ENCODE peak calls at places on chromosome 10, in seven cellular contexts. D, K, E, I, N, V and U are unnamed samples. For H3K27me3, the result is how much of the 10 kb centered on the place peaks cover.

GRCh38 chr10:98459385-98459784 is 12.7 kb upstream of the HPS1 start:
- DNase-seq in V (no peak), D (no peak), E (no peak), N (no peak), I (no peak), K (no peak), U (no peak)

GRCh38 chr10:64283621-64284020 is 762.4 kb downstream of the REEP3 start:
- DNase-seq in K (no peak), V (no peak), I (no peak), E (no peak), D (no peak), N (no peak), U (no peak)

GRCh38 chr10:69262249-69262864 is 15.9 kb upstream of the HK1 start:
- DNase-seq in V (no peak), I (no peak), D (no peak), N (no peak), E (peak), K (no peak), U (no peak)

GRCh38 chr10:110641256-110641655 is 2.9 kb upstream of the RBM20 start:
- DNase-seq in N (peak), E (peak), K (no peak), I (no peak), V (peak), D (no peak), U (peak)

GRCh38 chr10:71799785-71800453 is 26.6 kb upstream of the VSIR start:
- DNase-seq in N (no peak), D (no peak), V (no peak), K (no peak), E (no peak), I (no peak), U (no peak)

GRCh38 chr10:86121200-86121599 is 245.4 kb downstream of the GRID1 start:
- DNase-seq in D (no peak), V (no peak), K (no peak), E (no peak), I (no peak), N (no peak), U (no peak)

GRCh38 chr10:11593612-11594011 is 17.8 kb downstream of the USP6NL start:
- DNase-seq in E (no peak), I (no peak), D (no peak), V (no peak), N (no peak), K (no peak), U (no peak)

GRCh38 chr10:56360967-56361841 is at the start of gene ZWINT:
- DNase-seq in D (peak), V (peak), N (peak), K (peak), I (peak), E (peak), U (peak)

GRCh38 chr10:66836057-66836456 is 89.8 kb upstream of the LRRTM3 start:
- DNase-seq in V (no peak), E (no peak), K (no peak), I (no peak), D (no peak), N (no peak), U (peak)

GRCh38 chr10:71981024-71981867 is 17.1 kb downstream of the CHST3 start:
- DNase-seq in V (no peak), E (no peak), D (no peak), I (no peak), N (no peak), K (no peak), U (peak)

GRCh38 chr10:102831322-102832071 is 5.7 kb downstream of the CYP17A1 start:
- DNase-seq in K (no peak), V (no peak), I (no peak), D (no peak), N (no peak), E (no peak), U (no peak)
- H3K27me3 ChIP-seq in K (under half), V (under half), I (under half), D (under half), N (under half), E (under half), U (under half)

GRCh38 chr10:124651402-124651887 is 92.7 kb downstream of the FAM53B start:
- DNase-seq in N (no peak), E (no peak), K (no peak), I (peak), V (peak), D (no peak), U (no peak)
- H3K27ac ChIP-seq in N (no peak), E (peak), K (no peak), I (no peak), V (peak), D (no peak), U (no peak)

DNA sequence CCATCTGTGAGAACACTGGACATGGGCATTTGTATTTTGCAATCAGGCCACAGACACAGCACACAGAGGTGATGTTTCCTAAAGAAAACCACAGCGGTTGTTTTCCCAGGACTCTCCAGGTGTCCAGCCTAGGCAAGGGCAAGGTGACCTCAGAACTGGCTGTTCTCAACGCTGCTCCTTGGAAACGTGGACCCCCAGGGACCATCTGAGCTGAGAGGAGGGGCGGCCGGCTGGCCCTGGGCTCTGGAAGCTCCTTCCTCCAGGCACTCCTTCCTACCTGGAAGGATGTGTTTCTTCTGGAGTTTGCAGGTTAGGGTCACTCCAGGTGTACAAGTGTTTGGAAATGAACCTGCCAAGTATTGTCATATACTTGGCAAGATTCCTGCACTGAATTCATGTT is 103.1 kb downstream of the ADARB2 start:
- DNase-seq in D (no peak), I (no peak), K (no peak), V (no peak), E (no peak), N (no peak), U (no peak)
- H3K27me3 ChIP-seq in D (under half), I (under half), K (under half), V (under half), E (under half), N (under half), U (under half)

GRCh38 chr10:4334076-4334475 is 491.9 kb upstream of the AKR1E2 start:
- DNase-seq in N (no peak), E (no peak), K (no peak), V (no peak), I (no peak), D (no peak), U (no peak)
- H3K27ac ChIP-seq in N (no peak), E (no peak), K (peak), V (no peak), I (no peak), D (no peak), U (no peak)

GRCh38 chr10:131310904-131311660 is 439 bp downstream of the TCERG1L start:
- DNase-seq in D (no peak), I (peak), K (no peak), N (no peak), V (no peak), E (no peak), U (no peak)

GRCh38 chr10:131313377-131313776 is 1.9 kb upstream of the TCERG1L start:
- DNase-seq in V (no peak), I (peak), E (no peak), D (no peak), N (no peak), K (no peak), U (no peak)

GRCh38 chr10:131314148-131314547 is 2.6 kb upstream of the TCERG1L start:
- DNase-seq in N (no peak), D (no peak), K (no peak), E (no peak), I (no peak), V (no peak), U (no peak)

GRCh38 chr10:131311661-131312260 is at the start of gene TCERG1L:
- DNase-seq in K (no peak), N (no peak), V (no peak), I (peak), D (no peak), E (peak), U (no peak)

GRCh38 chr10:131312261-131312801 is 810 bp upstream of the TCERG1L start:
- DNase-seq in I (no peak), K (no peak), D (no peak), E (no peak), N (no peak), V (no peak), U (no peak)
- H3K27me3 ChIP-seq in I (under half), K (under half), D (half or more), E (under half), N (under half), V (under half), U (under half)

GRCh38 chr10:4778761-4779160 is 47.2 kb upstream of the AKR1E2 start:
- DNase-seq in V (no peak), D (no peak), N (no peak), E (no peak), I (no peak), K (no peak), U (no peak)

GRCh38 chr10:4772202-4772570 is 53.8 kb upstream of the AKR1E2 start:
- DNase-seq in E (no peak), D (no peak), V (no peak), K (no peak), I (no peak), N (no peak), U (no peak)

GRCh38 chr10:4780097-4780496 is 45.9 kb upstream of the AKR1E2 start:
- DNase-seq in N (no peak), E (no peak), K (no peak), V (no peak), I (no peak), D (no peak), U (no peak)

GRCh38 chr10:4775808-4776207 is 50.2 kb upstream of the AKR1E2 start:
- DNase-seq in N (no peak), E (no peak), K (no peak), I (no peak), V (no peak), D (no peak), U (peak)

GRCh38 chr10:4776234-4776638 is 49.8 kb upstream of the AKR1E2 start:
- DNase-seq in K (no peak), I (no peak), E (peak), N (no peak), D (no peak), V (no peak), U (no peak)
- H3K27ac ChIP-seq in K (no peak), I (no peak), E (no peak), N (no peak), D (no peak), V (no peak), U (no peak)

DNA sequence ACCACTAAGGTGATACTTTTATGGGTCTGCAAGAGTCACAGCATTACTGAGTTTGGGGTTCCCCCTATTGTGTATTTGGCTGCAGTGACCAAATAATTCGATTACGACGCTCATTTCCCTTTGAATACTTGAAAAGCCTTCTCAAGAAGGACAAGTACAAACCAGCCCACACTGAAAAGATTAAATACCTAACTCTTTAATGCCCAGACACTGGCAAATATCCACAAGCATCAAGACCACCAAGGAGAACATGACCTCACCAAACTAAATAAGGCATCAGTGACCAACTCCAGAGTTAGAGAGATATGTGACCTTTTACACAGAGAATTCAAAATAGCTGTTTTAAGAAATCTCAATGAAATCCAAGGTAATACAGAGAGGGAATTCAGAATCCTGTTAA is 31.8 kb upstream of the SFTPD start:
- DNase-seq in D (no peak), I (no peak), K (no peak), V (no peak), N (no peak), E (no peak), U (no peak)
- H3K27me3 ChIP-seq in D (under half), I (under half), K (under half), V (under half), N (under half), E (under half), U (under half)

DNA sequence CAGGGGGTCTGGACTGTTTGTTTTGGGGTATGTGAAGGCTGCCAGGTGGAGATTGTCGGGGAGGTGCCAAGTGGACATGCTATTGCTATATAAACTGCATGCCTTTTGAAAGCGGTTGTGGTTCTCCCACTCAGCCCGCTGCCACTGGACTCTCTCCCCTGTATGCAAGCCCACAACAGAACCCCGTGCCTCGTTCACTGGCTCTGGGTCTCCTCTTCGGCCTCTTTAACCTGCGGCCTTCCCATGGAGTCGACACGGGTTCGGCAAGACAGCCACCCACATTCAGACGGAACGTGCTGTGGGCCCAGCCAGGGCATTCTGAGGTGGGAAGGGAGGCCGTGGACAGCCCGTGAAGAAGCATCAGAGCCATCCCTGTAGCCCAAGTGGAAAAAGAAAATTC is 50.3 kb downstream of the SVIL start:
- DNase-seq in E (no peak), K (no peak), I (no peak), V (no peak), N (no peak), D (no peak), U (no peak)
- H3K27ac ChIP-seq in E (no peak), K (no peak), I (no peak), V (no peak), N (no peak), D (no peak), U (no peak)